ENCODE peak calls at places on chromosomes 5 and 9, in four cellular contexts. R is K562, Y is HepG2, Z is GM12878. K is an unnamed sample.

GRCh38 chr9:38006163-38006562 is 62.9 kb downstream of the SHB start:
- DNase-seq in R (no peak), Y (no peak), Z (no peak), K (no peak)

GRCh38 chr9:106298997-106299396 is 564.0 kb upstream of the ZNF462 start:
- DNase-seq in R (no peak), Y (no peak), Z (no peak), K (no peak)

GRCh38 chr9:137028013-137028280 is at the start of gene ABCA2:
- DNase-seq in R (no peak), Y (no peak), Z (no peak), K (no peak)

GRCh38 chr5:148924817-148925216 is 98.4 kb downstream of the ADRB2 start:
- DNase-seq in R (no peak), Y (no peak), Z (no peak), K (no peak)

GRCh38 chr5:143946821-143947220 is 134.9 kb downstream of the HMHB1 start:
- DNase-seq in R (no peak), Y (no peak), Z (no peak), K (no peak)

GRCh38 chr9:99782962-99783718 is 38.5 kb upstream of the NR4A3 start:
- DNase-seq in R (no peak), Y (no peak), Z (no peak), K (no peak)

GRCh38 chr9:109289186-109289585 is 31.7 kb downstream of the EPB41L4B start:
- DNase-seq in R (no peak), Y (no peak), Z (no peak), K (peak; percentile 26)

GRCh38 chr5:100186181-100186580 is 349.0 kb upstream of the FAM174A start:
- DNase-seq in R (no peak), Y (no peak), Z (no peak), K (no peak)

GRCh38 chr5:125549322-125549871 is 803.0 kb upstream of the ZNF608 start:
- DNase-seq in R (no peak), Y (no peak), Z (no peak), K (no peak)

GRCh38 chr5:76808142-76808691 is 10.6 kb upstream of the F2RL1 start:
- DNase-seq in R (no peak), Y (no peak), Z (no peak), K (peak; percentile 84)

GRCh38 chr9:121650220-121651013 is 1.0 kb upstream of the DAB2IP start:
- DNase-seq in R (peak; percentile 65), Y (peak; percentile 42), Z (no peak), K (peak; percentile 89)

GRCh38 chr5:55817030-55817429 is 34.1 kb upstream of the IL31RA start:
- DNase-seq in R (no peak), Y (no peak), Z (no peak), K (no peak)

GRCh38 chr9:1927546-1927945 is 87.6 kb upstream of the SMARCA2 start:
- DNase-seq in R (no peak), Y (no peak), Z (no peak), K (no peak)

GRCh38 chr9:126622872-126623271 is 9.1 kb downstream of the LMX1B start:
- DNase-seq in R (no peak), Y (no peak), Z (no peak), K (no peak)

GRCh38 chr9:110104201-110104845 is 103.6 kb downstream of the C9orf152 start:
- DNase-seq in R (no peak), Y (no peak), Z (no peak), K (no peak)

GRCh38 chr5:115920171-115920725 is 42.0 kb upstream of the LVRN start:
- DNase-seq in R (no peak), Y (no peak), Z (no peak), K (no peak)

GRCh38 chr5:146461319-146461718 is 14.2 kb downstream of the TCERG1 start:
- DNase-seq in R (no peak), Y (no peak), Z (no peak), K (no peak)

GRCh38 chr9:6382681-6383080 is 30.3 kb upstream of the UHRF2 start:
- DNase-seq in R (no peak), Y (no peak), Z (no peak), K (no peak)

GRCh38 chr9:135973276-135974219 is 12.4 kb upstream of the UBAC1 start:
- DNase-seq in R (no peak), Y (no peak), Z (no peak), K (no peak)

GRCh38 chr5:32628049-32628803 is 42.9 kb downstream of the SUB1 start:
- DNase-seq in R (no peak), Y (peak; percentile 31), Z (no peak), K (no peak)

GRCh38 chr9:135230817-135231520 is 143.5 kb downstream of the OLFM1 start:
- DNase-seq in R (no peak), Y (no peak), Z (no peak), K (peak; percentile 4)

GRCh38 chr9:125629451-125629850 is 77.6 kb downstream of the MAPKAP1 start:
- DNase-seq in R (no peak), Y (no peak), Z (no peak), K (no peak)

GRCh38 chr5:74492230-74492629 is 148.3 kb downstream of the ENC1 start:
- DNase-seq in R (no peak), Y (no peak), Z (no peak), K (no peak)

GRCh38 chr5:113221294-113222176 is 213.3 kb downstream of the TSSK1B start:
- DNase-seq in R (no peak), Y (no peak), Z (no peak), K (no peak)

GRCh38 chr5:111739423-111739822 is 17.6 kb downstream of the NREP start:
- DNase-seq in R (no peak), Y (no peak), Z (no peak), K (no peak)

GRCh38 chr9:128921881-128922763 is 1.3 kb downstream of the PHYHD1 start:
- DNase-seq in R (peak; percentile 52), Y (peak; percentile 62), Z (no peak), K (peak; percentile 72)

GRCh38 chr9:137348781-137349470 is 46.9 kb upstream of the NRARP start:
- DNase-seq in R (no peak), Y (no peak), Z (no peak), K (no peak)

GRCh38 chr9:95055851-95056551 is 261.5 kb downstream of the FANCC start:
- DNase-seq in R (no peak), Y (no peak), Z (no peak), K (no peak)

GRCh38 chr9:32884482-32884881 is 101.1 kb downstream of the TMEM215 start:
- DNase-seq in R (peak; percentile 18), Y (no peak), Z (no peak), K (no peak)

GRCh38 chr5:13659391-13659790 is 285.1 kb downstream of the DNAH5 start:
- DNase-seq in R (no peak), Y (no peak), Z (no peak), K (no peak)

GRCh38 chr5:95446560-95447221 is 55.5 kb downstream of the FAM81B start:
- DNase-seq in R (no peak), Y (no peak), Z (no peak), K (no peak)

GRCh38 chr5:17089001-17089400 is 128.4 kb upstream of the BASP1 start:
- DNase-seq in R (no peak), Y (no peak), Z (no peak), K (no peak)

GRCh38 chr5:56123531-56124243 is 109.4 kb downstream of the ANKRD55 start:
- DNase-seq in R (peak; percentile 93), Y (peak; percentile 99), Z (no peak), K (peak; percentile 49)

GRCh38 chr9:27548055-27548741 is 18.6 kb upstream of the MOB3B start:
- DNase-seq in R (no peak), Y (no peak), Z (no peak), K (no peak)

GRCh38 chr9:127611796-127612790 is at the start of gene STXBP1:
- DNase-seq in R (peak; percentile 97), Y (peak; percentile 55), Z (no peak), K (peak; percentile 90)

GRCh38 chr9:125372441-125373226 is 111.0 kb downstream of the GAPVD1 start:
- DNase-seq in R (no peak), Y (peak; percentile 40), Z (no peak), K (no peak)

GRCh38 chr5:37495668-37496067 is 116.5 kb downstream of the WDR70 start:
- DNase-seq in R (no peak), Y (no peak), Z (no peak), K (no peak)
- TF ChIP-seq CBFB in R (no peak), Y (no peak), Z (no peak), K (no peak)

GRCh38 chr9:86994231-86994630 is 46.9 kb upstream of the GAS1 start:
- DNase-seq in R (no peak), Y (no peak), Z (no peak), K (no peak)

GRCh38 chr9:86997158-86997557 is 49.9 kb upstream of the GAS1 start:
- DNase-seq in R (no peak), Y (no peak), Z (no peak), K (no peak)

GRCh38 chr9:86997961-86998360 is 50.7 kb upstream of the GAS1 start:
- DNase-seq in R (no peak), Y (no peak), Z (no peak), K (no peak)

GRCh38 chr9:86990276-86990675 is 43.0 kb upstream of the GAS1 start:
- DNase-seq in R (no peak), Y (no peak), Z (no peak), K (no peak)

DNA sequence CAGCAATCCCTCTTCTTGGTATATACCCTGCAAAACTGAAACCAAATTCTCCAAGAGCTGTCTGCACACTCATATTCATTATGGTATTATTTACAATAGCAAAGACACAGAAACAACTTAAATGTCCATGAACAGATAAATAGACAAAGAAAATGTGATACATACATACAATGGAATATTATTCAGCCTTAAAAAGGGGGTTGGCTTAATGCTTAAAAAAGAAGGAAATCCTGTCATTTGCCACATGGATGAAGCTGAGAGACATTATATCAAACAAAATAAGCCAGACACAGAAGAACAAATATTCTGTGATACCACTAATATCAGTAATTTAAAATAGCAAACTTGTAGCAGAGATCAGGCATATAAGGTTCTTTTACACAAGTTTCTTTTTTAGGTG is 46.5 kb upstream of the GAS1 start:
- DNase-seq in R (no peak), Y (no peak), Z (no peak), K (no peak)
- TF ChIP-seq CBFB in R (no peak), Y (no peak), Z (no peak), K (no peak)

DNA sequence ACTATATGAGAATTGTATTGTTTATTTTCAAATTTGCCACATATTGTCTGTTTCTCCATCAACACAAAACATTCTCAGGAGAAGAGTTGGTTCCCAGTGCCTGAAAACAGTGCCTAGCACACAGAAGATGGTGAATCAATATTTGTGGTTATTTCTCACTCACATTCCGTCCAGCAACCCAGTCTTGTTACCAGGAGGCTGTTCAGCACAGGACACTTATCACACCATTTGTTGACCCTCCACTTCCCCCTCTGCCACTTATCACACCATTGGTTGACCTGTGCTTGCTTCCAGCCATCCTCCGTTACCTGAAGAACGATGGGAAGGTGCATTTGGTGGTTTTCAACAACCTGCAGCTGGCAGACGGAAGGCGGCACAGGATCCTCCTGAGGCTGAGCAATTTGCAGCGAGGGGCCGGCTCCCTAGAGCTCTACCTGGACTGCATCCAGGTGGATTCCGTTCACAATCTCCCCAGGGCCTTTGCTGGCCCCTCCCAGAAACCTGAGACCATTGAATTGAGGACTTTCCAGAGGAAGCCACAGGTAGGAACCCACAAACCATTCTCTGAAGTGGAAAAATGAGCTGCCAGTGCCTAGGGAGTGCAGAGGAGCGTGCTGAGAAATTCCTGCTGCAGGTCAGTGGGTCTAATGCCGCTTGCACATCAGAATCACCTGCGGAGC is 20.5 kb downstream of the THBS4 start:
- DNase-seq in R (no peak), Y (no peak), Z (no peak), K (peak; percentile 60)
- TF ChIP-seq CBFB in R (no peak), Y (no peak), Z (no peak), K (no peak)

DNA sequence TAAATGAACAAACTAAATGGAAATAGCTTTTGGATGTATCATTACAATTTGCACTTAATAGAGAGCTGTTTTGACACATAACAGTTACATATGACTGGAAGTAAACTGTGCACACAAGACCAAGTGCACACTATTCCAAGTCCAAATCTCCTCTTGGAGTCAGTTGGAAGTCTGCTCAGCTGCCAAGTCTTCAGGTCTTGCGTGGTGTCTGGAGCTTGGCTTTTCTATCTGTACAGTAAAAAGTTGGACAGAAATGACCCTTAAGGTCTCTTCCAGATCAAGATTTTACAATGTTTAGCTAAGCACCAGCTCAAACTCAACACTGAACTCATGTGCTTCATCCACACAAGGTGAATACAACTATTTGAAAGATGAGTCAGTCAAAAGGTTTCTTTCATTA is 456.9 kb downstream of the RASEF start:
- DNase-seq in R (no peak), Y (no peak), Z (no peak), K (no peak)
- TF ChIP-seq CBFB in R (no peak), Y (no peak), Z (no peak), K (no peak)

K was measured in WTC11.